ENCODE peak calls at places on chromosomes 7 and 10, in ten cellular contexts. One of them, this sample, is unnamed.

GRCh38 chr10:121460733-121461132 is 137.5 kb downstream of the FGFR2 start:
- DNase-seq in upper lobe of right lung: no peak
- DNase-seq in stimulated activated CD4-positive, alpha-beta T cell treated with anti-CD3 and anti-CD28 coated beads, TNF-alpha, amount 100 ng/mL, for 4 hours: no peak
- DNase-seq in tibial artery: no peak
- DNase-seq in amniotic stem cell: no peak
- DNase-seq in AG04450: no peak
- DNase-seq in activated effector memory CD4-positive, alpha-beta T cell treated with Interleukin-2 at 50 U/mL for 16 hours: no peak
- DNase-seq in nucleus accumbens: no peak
- DNase-seq in GM19239: no peak
- DNase-seq in T47D: no peak
- DNase-seq in this sample: no peak

GRCh38 chr10:71246591-71247143 is 34.3 kb downstream of the UNC5B start:
- DNase-seq in activated effector memory CD4-positive, alpha-beta T cell treated with Interleukin-2 at 50 U/mL for 16 hours: no peak
- DNase-seq in upper lobe of right lung: no peak
- DNase-seq in AG04450: no peak
- DNase-seq in T47D: peak
- DNase-seq in tibial artery: no peak
- DNase-seq in amniotic stem cell: no peak
- DNase-seq in GM19239: no peak
- DNase-seq in nucleus accumbens: no peak
- DNase-seq in stimulated activated CD4-positive, alpha-beta T cell treated with anti-CD3 and anti-CD28 coated beads, TNF-alpha, amount 100 ng/mL, for 4 hours: no peak
- DNase-seq in this sample: no peak

GRCh38 chr7:111320133-111320532 is 229.2 kb downstream of the LRRN3 start:
- DNase-seq in upper lobe of right lung: no peak
- DNase-seq in AG04450: no peak
- DNase-seq in nucleus accumbens: no peak
- DNase-seq in activated effector memory CD4-positive, alpha-beta T cell treated with Interleukin-2 at 50 U/mL for 16 hours: no peak
- DNase-seq in stimulated activated CD4-positive, alpha-beta T cell treated with anti-CD3 and anti-CD28 coated beads, TNF-alpha, amount 100 ng/mL, for 4 hours: no peak
- DNase-seq in GM19239: no peak
- DNase-seq in T47D: no peak
- DNase-seq in amniotic stem cell: no peak
- DNase-seq in tibial artery: no peak
- DNase-seq in this sample: no peak

GRCh38 chr10:46239247-46239646 is 47.5 kb upstream of the ANTXRL start:
- DNase-seq in activated effector memory CD4-positive, alpha-beta T cell treated with Interleukin-2 at 50 U/mL for 16 hours: no peak
- DNase-seq in T47D: no peak
- DNase-seq in AG04450: no peak
- DNase-seq in tibial artery: no peak
- DNase-seq in nucleus accumbens: no peak
- DNase-seq in GM19239: no peak
- DNase-seq in upper lobe of right lung: no peak
- DNase-seq in amniotic stem cell: no peak
- DNase-seq in stimulated activated CD4-positive, alpha-beta T cell treated with anti-CD3 and anti-CD28 coated beads, TNF-alpha, amount 100 ng/mL, for 4 hours: no peak
- DNase-seq in this sample: no peak

GRCh38 chr10:84194424-84195043 is at the start of gene CDHR1:
- DNase-seq in activated effector memory CD4-positive, alpha-beta T cell treated with Interleukin-2 at 50 U/mL for 16 hours: peak
- DNase-seq in upper lobe of right lung: peak
- DNase-seq in tibial artery: no peak
- DNase-seq in GM19239: peak
- DNase-seq in AG04450: no peak
- DNase-seq in amniotic stem cell: no peak
- DNase-seq in stimulated activated CD4-positive, alpha-beta T cell treated with anti-CD3 and anti-CD28 coated beads, TNF-alpha, amount 100 ng/mL, for 4 hours: peak
- DNase-seq in T47D: no peak
- DNase-seq in nucleus accumbens: no peak
- DNase-seq in this sample: no peak

GRCh38 chr10:112557197-112557596 is 110.2 kb downstream of the VTI1A start:
- DNase-seq in tibial artery: no peak
- DNase-seq in T47D: no peak
- DNase-seq in nucleus accumbens: no peak
- DNase-seq in stimulated activated CD4-positive, alpha-beta T cell treated with anti-CD3 and anti-CD28 coated beads, TNF-alpha, amount 100 ng/mL, for 4 hours: no peak
- DNase-seq in AG04450: no peak
- DNase-seq in activated effector memory CD4-positive, alpha-beta T cell treated with Interleukin-2 at 50 U/mL for 16 hours: no peak
- DNase-seq in amniotic stem cell: no peak
- DNase-seq in upper lobe of right lung: no peak
- DNase-seq in GM19239: no peak
- DNase-seq in this sample: no peak

GRCh38 chr7:45656431-45656830 is 82.3 kb downstream of the ADCY1 start:
- DNase-seq in stimulated activated CD4-positive, alpha-beta T cell treated with anti-CD3 and anti-CD28 coated beads, TNF-alpha, amount 100 ng/mL, for 4 hours: no peak
- DNase-seq in activated effector memory CD4-positive, alpha-beta T cell treated with Interleukin-2 at 50 U/mL for 16 hours: no peak
- DNase-seq in nucleus accumbens: no peak
- DNase-seq in AG04450: no peak
- DNase-seq in tibial artery: no peak
- DNase-seq in T47D: no peak
- DNase-seq in GM19239: no peak
- DNase-seq in upper lobe of right lung: no peak
- DNase-seq in amniotic stem cell: no peak
- DNase-seq in this sample: no peak

GRCh38 chr10:29946953-29947700 is 112.3 kb downstream of the JCAD start:
- DNase-seq in activated effector memory CD4-positive, alpha-beta T cell treated with Interleukin-2 at 50 U/mL for 16 hours: no peak
- DNase-seq in nucleus accumbens: no peak
- DNase-seq in AG04450: peak
- DNase-seq in upper lobe of right lung: no peak
- DNase-seq in amniotic stem cell: peak
- DNase-seq in stimulated activated CD4-positive, alpha-beta T cell treated with anti-CD3 and anti-CD28 coated beads, TNF-alpha, amount 100 ng/mL, for 4 hours: no peak
- DNase-seq in tibial artery: peak
- DNase-seq in GM19239: no peak
- DNase-seq in T47D: no peak
- DNase-seq in this sample: peak

GRCh38 chr10:30041394-30042105 is 17.8 kb downstream of the JCAD start:
- DNase-seq in T47D: no peak
- DNase-seq in amniotic stem cell: no peak
- DNase-seq in nucleus accumbens: no peak
- DNase-seq in stimulated activated CD4-positive, alpha-beta T cell treated with anti-CD3 and anti-CD28 coated beads, TNF-alpha, amount 100 ng/mL, for 4 hours: no peak
- DNase-seq in tibial artery: no peak
- DNase-seq in upper lobe of right lung: no peak
- DNase-seq in AG04450: no peak
- DNase-seq in GM19239: no peak
- DNase-seq in activated effector memory CD4-positive, alpha-beta T cell treated with Interleukin-2 at 50 U/mL for 16 hours: no peak
- DNase-seq in this sample: no peak

GRCh38 chr7:37510043-37510634 is 61.5 kb upstream of the ELMO1 start:
- DNase-seq in stimulated activated CD4-positive, alpha-beta T cell treated with anti-CD3 and anti-CD28 coated beads, TNF-alpha, amount 100 ng/mL, for 4 hours: no peak
- DNase-seq in tibial artery: no peak
- DNase-seq in activated effector memory CD4-positive, alpha-beta T cell treated with Interleukin-2 at 50 U/mL for 16 hours: no peak
- DNase-seq in amniotic stem cell: no peak
- DNase-seq in T47D: no peak
- DNase-seq in nucleus accumbens: no peak
- DNase-seq in AG04450: no peak
- DNase-seq in upper lobe of right lung: no peak
- DNase-seq in GM19239: no peak
- DNase-seq in this sample: peak

GRCh38 chr10:22733992-22734391 is 19.6 kb upstream of the PIP4K2A start:
- DNase-seq in tibial artery: no peak
- DNase-seq in activated effector memory CD4-positive, alpha-beta T cell treated with Interleukin-2 at 50 U/mL for 16 hours: no peak
- DNase-seq in amniotic stem cell: no peak
- DNase-seq in nucleus accumbens: no peak
- DNase-seq in upper lobe of right lung: no peak
- DNase-seq in stimulated activated CD4-positive, alpha-beta T cell treated with anti-CD3 and anti-CD28 coated beads, TNF-alpha, amount 100 ng/mL, for 4 hours: no peak
- DNase-seq in T47D: no peak
- DNase-seq in AG04450: no peak
- DNase-seq in GM19239: no peak
- DNase-seq in this sample: no peak

GRCh38 chr7:18395868-18396267 is 99.7 kb upstream of the HDAC9 start:
- DNase-seq in amniotic stem cell: no peak
- DNase-seq in nucleus accumbens: no peak
- DNase-seq in GM19239: no peak
- DNase-seq in stimulated activated CD4-positive, alpha-beta T cell treated with anti-CD3 and anti-CD28 coated beads, TNF-alpha, amount 100 ng/mL, for 4 hours: no peak
- DNase-seq in AG04450: no peak
- DNase-seq in T47D: no peak
- DNase-seq in upper lobe of right lung: no peak
- DNase-seq in tibial artery: no peak
- DNase-seq in activated effector memory CD4-positive, alpha-beta T cell treated with Interleukin-2 at 50 U/mL for 16 hours: no peak
- DNase-seq in this sample: no peak

GRCh38 chr7:124354206-124354605 is 321.3 kb upstream of the TMEM229A start:
- DNase-seq in activated effector memory CD4-positive, alpha-beta T cell treated with Interleukin-2 at 50 U/mL for 16 hours: no peak
- DNase-seq in upper lobe of right lung: no peak
- DNase-seq in tibial artery: no peak
- DNase-seq in nucleus accumbens: no peak
- DNase-seq in T47D: no peak
- DNase-seq in GM19239: no peak
- DNase-seq in amniotic stem cell: no peak
- DNase-seq in AG04450: no peak
- DNase-seq in stimulated activated CD4-positive, alpha-beta T cell treated with anti-CD3 and anti-CD28 coated beads, TNF-alpha, amount 100 ng/mL, for 4 hours: no peak
- DNase-seq in this sample: no peak

GRCh38 chr7:69906309-69906995 is 308.2 kb downstream of the AUTS2 start:
- DNase-seq in AG04450: no peak
- DNase-seq in stimulated activated CD4-positive, alpha-beta T cell treated with anti-CD3 and anti-CD28 coated beads, TNF-alpha, amount 100 ng/mL, for 4 hours: no peak
- DNase-seq in GM19239: no peak
- DNase-seq in nucleus accumbens: no peak
- DNase-seq in amniotic stem cell: no peak
- DNase-seq in upper lobe of right lung: no peak
- DNase-seq in activated effector memory CD4-positive, alpha-beta T cell treated with Interleukin-2 at 50 U/mL for 16 hours: no peak
- DNase-seq in tibial artery: no peak
- DNase-seq in T47D: no peak
- DNase-seq in this sample: no peak

This sample was measured in H4.